ENCODE peak calls at places on chromosomes 4 and X, in seven cellular contexts. X is GM03348; B is left cardiac atrium; W is cardiac muscle cell; N is HEK293T; O is central memory CD4-positive, alpha-beta T cell; L is BJ. R is an unnamed sample.

GRCh38 chr4:8366601-8367000 is 73.9 kb downstream of the ACOX3 start:
- DNase-seq in X (no peak), B (no peak), N (no peak), L (no peak), W (no peak), O (no peak), R (no peak)

GRCh38 chrX:47796433-47796906 is 40.2 kb upstream of the ZNF81 start:
- DNase-seq in L (peak; percentile 9), X (peak; percentile 20), O (no peak), W (no peak), N (no peak), B (no peak), R (no peak)

GRCh38 chr4:101593666-101594065 is 196.9 kb upstream of the BANK1 start:
- DNase-seq in X (no peak), L (no peak), O (no peak), W (no peak), N (no peak), B (no peak), R (no peak)

GRCh38 chr4:137700751-137701150 is 168.5 kb upstream of the PCDH18 start:
- DNase-seq in B (no peak), X (no peak), O (no peak), W (no peak), N (no peak), L (no peak), R (no peak)

GRCh38 chr4:155787113-155787710 is 28.4 kb downstream of the GUCY1B1 start:
- DNase-seq in B (no peak), W (peak; percentile 67), O (no peak), N (peak; percentile 50), X (peak; percentile 67), L (no peak), R (no peak)

GRCh38 chrX:70386240-70386639 is 36.9 kb upstream of the GDPD2 start:
- DNase-seq in W (no peak), L (no peak), X (no peak), N (no peak), B (no peak), O (no peak), R (no peak)

GRCh38 chr4:83153312-83153915 is 38.9 kb upstream of the PLAC8 start:
- DNase-seq in W (no peak), O (no peak), L (no peak), N (no peak), X (no peak), B (no peak), R (no peak)

GRCh38 chr4:12692815-12693214 is 791.3 kb downstream of the RAB28 start:
- DNase-seq in L (no peak), B (no peak), X (no peak), W (no peak), O (no peak), N (no peak), R (no peak)

GRCh38 chr4:10861036-10861435 is 176.5 kb upstream of the CLNK start:
- DNase-seq in N (no peak), L (no peak), X (no peak), W (no peak), O (no peak), B (no peak), R (no peak)

GRCh38 chrX:42079968-42080367 is 156.6 kb upstream of the CASK start:
- DNase-seq in N (no peak), B (no peak), X (peak; percentile 37), L (no peak), O (no peak), W (no peak), R (no peak)

GRCh38 chrX:131388293-131388692 is 99.2 kb upstream of the IGSF1 start:
- DNase-seq in O (no peak), X (no peak), L (no peak), W (no peak), B (no peak), N (no peak), R (no peak)

GRCh38 chr4:7020290-7020689 is 22.9 kb upstream of the TADA2B start:
- DNase-seq in W (no peak), O (no peak), N (no peak), L (no peak), B (no peak), X (no peak), R (no peak)

GRCh38 chr4:85873566-85873965 is 398.6 kb downstream of the ARHGAP24 start:
- DNase-seq in O (no peak), B (no peak), N (no peak), L (no peak), X (no peak), W (no peak), R (no peak)

GRCh38 chr4:185343726-185344581 is 51.8 kb downstream of the LRP2BP start:
- DNase-seq in N (no peak), B (peak; percentile 21), L (no peak), X (peak; percentile 25), O (no peak), W (no peak), R (no peak)

GRCh38 chr4:136012250-136012649 is 1520.0 kb downstream of the PCDH18 start:
- DNase-seq in B (no peak), X (no peak), N (no peak), L (no peak), W (no peak), O (no peak), R (no peak)

GRCh38 chr4:185909959-185910358 is 98.0 kb upstream of the SORBS2 start:
- DNase-seq in B (no peak), L (no peak), N (no peak), O (no peak), W (no peak), X (no peak), R (no peak)

GRCh38 chr4:113935190-113935589 is 44.3 kb downstream of the ARSJ start:
- DNase-seq in L (no peak), B (no peak), N (no peak), W (no peak), X (no peak), O (no peak), R (no peak)

GRCh38 chr4:110381784-110382183 is 94.2 kb upstream of the ENPEP start:
- DNase-seq in X (no peak), N (no peak), W (no peak), L (no peak), B (no peak), O (no peak), R (no peak)

GRCh38 chr4:8073206-8073863 is 85.3 kb downstream of the ABLIM2 start:
- DNase-seq in L (no peak), O (no peak), X (no peak), N (no peak), W (no peak), B (no peak), R (no peak)

GRCh38 chr4:40992472-40993298 is 221.7 kb downstream of the APBB2 start:
- DNase-seq in B (no peak), L (no peak), X (peak; percentile 63), W (no peak), O (no peak), N (no peak), R (no peak)

GRCh38 chr4:123587983-123588494 is 191.4 kb downstream of the SPRY1 start:
- DNase-seq in B (no peak), N (peak; percentile 52), O (no peak), W (no peak), X (peak; percentile 56), L (peak; percentile 83), R (no peak)

R was measured in activated CD4-positive, alpha-beta T cell treated with anti-CD3 and anti-CD28 coated beads, Interleukin-2, amount 50 U/mL, for 1 hour.